ENCODE peak calls at places on chromosomes 6 and 20, in ten cellular contexts. B, J, Z, G, T, K, F, L, O and A are unnamed samples.

GRCh38 chr6:54860739-54861138 is 14.2 kb downstream of the FAM83B start:
- DNase-seq in B (no peak), J (no peak), Z (no peak), G (peak), T (peak), K (no peak), F (no peak), L (no peak), O (no peak), A (no peak)

GRCh38 chr6:14221564-14222297 is 104.2 kb downstream of the CD83 start:
- DNase-seq in B (no peak), J (no peak), Z (no peak), G (no peak), T (no peak), K (no peak), F (no peak), L (no peak), O (no peak), A (no peak)

GRCh38 chr6:162907876-162908481 is 180.2 kb downstream of the PACRG start:
- DNase-seq in B (no peak), J (no peak), Z (no peak), G (peak), T (peak), K (peak), F (no peak), L (peak), O (no peak), A (no peak)

GRCh38 chr20:1721687-1722512 is 64.3 kb upstream of the SIRPG start:
- DNase-seq in B (no peak), J (no peak), Z (no peak), G (peak), T (no peak), K (no peak), F (no peak), L (peak), O (no peak), A (no peak)

GRCh38 chr20:36004045-36004444 is 35.7 kb downstream of the CNBD2 start:
- DNase-seq in B (no peak), J (no peak), Z (no peak), G (no peak), T (peak), K (no peak), F (no peak), L (no peak), O (no peak), A (no peak)

GRCh38 chr6:161439093-161439492 is 165.2 kb upstream of the AGPAT4 start:
- DNase-seq in B (peak), J (peak), Z (no peak), G (peak), T (peak), K (no peak), F (peak), L (no peak), O (no peak), A (peak)

GRCh38 chr6:4774715-4775590 is 1.3 kb upstream of the CDYL start:
- DNase-seq in B (peak), J (peak), Z (no peak), G (no peak), T (no peak), K (peak), F (no peak), L (peak), O (peak), A (no peak)

GRCh38 chr6:5401845-5402738 is 140.8 kb downstream of the FARS2 start:
- DNase-seq in B (no peak), J (no peak), Z (no peak), G (peak), T (peak), K (peak), F (no peak), L (no peak), O (no peak), A (no peak)

GRCh38 chr6:16982827-16983226 is 119.0 kb upstream of the STMND1 start:
- DNase-seq in B (no peak), J (no peak), Z (no peak), G (no peak), T (peak), K (peak), F (peak), L (no peak), O (no peak), A (peak)

GRCh38 chr20:43669332-43669731 is 2.4 kb downstream of the MYBL2 start:
- DNase-seq in B (no peak), J (no peak), Z (no peak), G (peak), T (peak), K (peak), F (no peak), L (no peak), O (no peak), A (no peak)

GRCh38 chr6:157070403-157071107 is 252.8 kb downstream of the TMEM242 start:
- DNase-seq in B (no peak), J (no peak), Z (no peak), G (no peak), T (no peak), K (no peak), F (no peak), L (no peak), O (no peak), A (no peak)

GRCh38 chr6:48889429-48889828 is 573.6 kb downstream of the MMUT start:
- DNase-seq in B (no peak), J (no peak), Z (no peak), G (peak), T (no peak), K (no peak), F (no peak), L (no peak), O (no peak), A (no peak)

GRCh38 chr20:38386004-38386403 is 39.7 kb downstream of the LBP start:
- DNase-seq in B (no peak), J (no peak), Z (no peak), G (no peak), T (no peak), K (no peak), F (no peak), L (no peak), O (no peak), A (no peak)

GRCh38 chr6:3202999-3203696 is 24.3 kb downstream of the TUBB2B start:
- DNase-seq in B (no peak), J (no peak), Z (no peak), G (no peak), T (no peak), K (peak), F (peak), L (no peak), O (no peak), A (peak)

GRCh38 chr6:30963641-30964040 is 19.9 kb upstream of the MUC21 start:
- DNase-seq in B (no peak), J (no peak), Z (no peak), G (peak), T (peak), K (no peak), F (no peak), L (no peak), O (no peak), A (no peak)

GRCh38 chr6:7148100-7148822 is 40.5 kb downstream of the RREB1 start:
- DNase-seq in B (no peak), J (no peak), Z (no peak), G (peak), T (peak), K (peak), F (no peak), L (no peak), O (no peak), A (no peak)

GRCh38 chr20:9442858-9443257 is 71.5 kb upstream of the LAMP5 start:
- DNase-seq in B (no peak), J (no peak), Z (no peak), G (no peak), T (peak), K (peak), F (no peak), L (peak), O (no peak), A (no peak)

GRCh38 chr6:38233161-38233791 is 406.5 kb downstream of the BTBD9 start:
- DNase-seq in B (no peak), J (no peak), Z (no peak), G (peak), T (peak), K (peak), F (no peak), L (no peak), O (no peak), A (no peak)

GRCh38 chr6:34555328-34555727 is 801 bp downstream of the SPDEF start:
- DNase-seq in B (no peak), J (no peak), Z (no peak), G (no peak), T (no peak), K (no peak), F (no peak), L (no peak), O (no peak), A (no peak)

GRCh38 chr6:12962995-12963394 is 246.4 kb downstream of the PHACTR1 start:
- DNase-seq in B (no peak), J (no peak), Z (no peak), G (no peak), T (no peak), K (peak), F (no peak), L (no peak), O (no peak), A (no peak)

GRCh38 chr20:36344517-36345132 is 38.5 kb downstream of the DLGAP4 start:
- DNase-seq in B (no peak), J (peak), Z (peak), G (peak), T (peak), K (peak), F (no peak), L (peak), O (no peak), A (peak)

GRCh38 chr6:148915889-148916288 is 169.1 kb downstream of the UST start:
- DNase-seq in B (no peak), J (no peak), Z (no peak), G (no peak), T (no peak), K (no peak), F (no peak), L (no peak), O (no peak), A (no peak)

GRCh38 chr6:53837875-53838806 is 43.3 kb downstream of the LRRC1 start:
- DNase-seq in B (no peak), J (no peak), Z (no peak), G (no peak), T (no peak), K (no peak), F (no peak), L (no peak), O (no peak), A (no peak)

GRCh38 chr6:75151013-75151412 is 54.8 kb downstream of the COL12A1 start:
- DNase-seq in B (no peak), J (no peak), Z (no peak), G (no peak), T (peak), K (no peak), F (no peak), L (no peak), O (no peak), A (no peak)

DNA sequence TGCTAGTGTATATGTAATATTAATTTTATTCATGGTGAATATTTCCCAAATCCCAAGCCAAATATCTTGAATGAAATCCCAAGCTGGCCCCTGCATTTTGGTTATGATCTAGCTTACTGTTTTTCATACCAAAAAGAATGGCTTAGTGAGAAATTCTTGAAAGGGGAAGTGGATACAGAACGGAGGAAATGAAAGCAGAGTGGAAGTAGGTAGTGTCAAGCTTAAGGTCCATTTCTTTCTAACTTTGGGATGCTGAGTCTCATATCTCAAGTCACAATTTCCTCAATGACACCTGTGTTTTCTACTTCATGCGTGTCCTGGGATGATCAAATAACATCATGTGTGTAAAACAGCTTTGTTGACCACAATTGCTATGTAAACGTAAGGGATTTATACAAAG is 238.7 kb upstream of the SLC35B3 start:
- DNase-seq in B (no peak), J (no peak), Z (no peak), G (no peak), T (no peak), K (no peak), F (no peak), L (no peak), O (no peak), A (no peak)
- TF ChIP-seq CTCF in B (no peak), J (no peak), Z (no peak), G (no peak), T (no peak), K (no peak), F (no peak), L (no peak), O (no peak), A (no peak)

GRCh38 chr6:32947552-32948465 is 5.1 kb downstream of the HLA-DMA start:
- DNase-seq in B (no peak), J (no peak), Z (no peak), G (peak), T (peak), K (peak), F (no peak), L (peak), O (peak), A (no peak)
- TF ChIP-seq CTCF in B (no peak), J (no peak), Z (peak), G (peak), T (peak), K (peak), F (peak), L (peak), O (peak), A (peak)

GRCh38 chr6:109183109-109183508 is 87.8 kb downstream of the CEP57L1 start:
- DNase-seq in B (no peak), J (no peak), Z (no peak), G (peak), T (peak), K (no peak), F (no peak), L (no peak), O (no peak), A (no peak)
- TF ChIP-seq CTCF in B (no peak), J (no peak), Z (no peak), G (no peak), T (no peak), K (no peak), F (no peak), L (no peak), O (no peak), A (no peak)

DNA sequence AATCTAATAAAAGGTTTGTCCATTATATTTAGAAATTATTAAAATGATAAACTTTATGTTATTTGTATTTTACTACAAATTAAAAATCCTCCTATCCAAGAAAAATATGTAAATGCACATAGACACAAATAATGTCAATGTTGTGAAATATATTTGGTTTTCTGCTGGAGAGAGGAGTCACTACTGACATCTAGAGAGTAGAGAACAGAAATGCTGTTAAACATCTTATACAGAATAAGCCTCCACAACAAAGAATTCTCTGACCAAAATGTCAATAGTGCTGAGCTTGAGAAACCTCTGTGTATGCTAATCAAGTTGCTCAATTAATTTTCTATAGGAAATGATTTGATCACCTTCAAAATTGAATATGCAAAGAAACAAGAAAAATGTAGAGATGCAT is 12.4 kb downstream of the HTR1B start:
- DNase-seq in B (no peak), J (no peak), Z (no peak), G (peak), T (peak), K (peak), F (no peak), L (no peak), O (no peak), A (no peak)
- TF ChIP-seq CTCF in B (no peak), J (no peak), Z (no peak), G (peak), T (peak), K (peak), F (peak), L (no peak), O (no peak), A (peak)

GRCh38 chr6:88013554-88013953 is 34.1 kb upstream of the SPACA1 start:
- DNase-seq in B (no peak), J (no peak), Z (no peak), G (no peak), T (no peak), K (no peak), F (no peak), L (no peak), O (no peak), A (no peak)
- TF ChIP-seq CTCF in B (no peak), J (no peak), Z (peak), G (no peak), T (no peak), K (peak), F (no peak), L (peak), O (no peak), A (peak)

GRCh38 chr6:26048590-26048989 is 38.6 kb upstream of the HFE start:
- DNase-seq in B (no peak), J (no peak), Z (no peak), G (no peak), T (no peak), K (no peak), F (no peak), L (no peak), O (no peak), A (no peak)

GRCh38 chr6:26043389-26044139 is 43.7 kb upstream of the HFE start:
- DNase-seq in B (peak), J (peak), Z (no peak), G (peak), T (peak), K (peak), F (peak), L (peak), O (peak), A (peak)

GRCh38 chr6:26045939-26046368 is 41.3 kb upstream of the HFE start:
- DNase-seq in B (no peak), J (no peak), Z (no peak), G (peak), T (peak), K (no peak), F (no peak), L (peak), O (no peak), A (no peak)

GRCh38 chr6:26044140-26045045 is 42.8 kb upstream of the HFE start:
- DNase-seq in B (peak), J (no peak), Z (no peak), G (peak), T (peak), K (peak), F (no peak), L (peak), O (peak), A (no peak)

GRCh38 chr6:26045046-26045938 is 41.9 kb upstream of the HFE start:
- DNase-seq in B (peak), J (peak), Z (no peak), G (peak), T (peak), K (peak), F (no peak), L (peak), O (peak), A (peak)
- TF ChIP-seq CTCF in B (no peak), J (no peak), Z (no peak), G (no peak), T (no peak), K (peak), F (no peak), L (peak), O (no peak), A (no peak)